ENCODE peak calls at places on chromosome 10, in four cellular contexts. One of them, this sample, is unnamed.
A peak's percentile ranks its signal among the peaks of the same experiment; 100 is the strongest.

GRCh38 chr10:61832866-61833481 is 68.5 kb upstream of the ARID5B start:
- DNase-seq in stomach: no peak
- DNase-seq in uterus: no peak
- DNase-seq in sigmoid colon: no peak
- DNase-seq in this sample: no peak

GRCh38 chr10:75014516-75015230 is 96.8 kb upstream of the SAMD8 start:
- DNase-seq in stomach: no peak
- DNase-seq in uterus: no peak
- DNase-seq in sigmoid colon: no peak
- DNase-seq in this sample: no peak

GRCh38 chr10:103244663-103245271 is 920 bp upstream of the RPEL1 start:
- DNase-seq in stomach: peak; percentile 81
- DNase-seq in uterus: peak; percentile 69
- DNase-seq in sigmoid colon: peak; percentile 88
- DNase-seq in this sample: peak; percentile 76

GRCh38 chr10:133022784-133023115 is 65.0 kb upstream of the ADGRA1 start:
- DNase-seq in stomach: no peak
- DNase-seq in uterus: no peak
- DNase-seq in sigmoid colon: no peak
- DNase-seq in this sample: no peak

GRCh38 chr10:72738476-72738875 is 46.5 kb downstream of the MCU start:
- DNase-seq in stomach: no peak
- DNase-seq in uterus: no peak
- DNase-seq in sigmoid colon: no peak
- DNase-seq in this sample: no peak

GRCh38 chr10:70512149-70512611 is 33.6 kb downstream of the PALD1 start:
- DNase-seq in stomach: no peak
- DNase-seq in uterus: no peak
- DNase-seq in sigmoid colon: no peak
- DNase-seq in this sample: no peak

GRCh38 chr10:98959486-98959885 is 276.2 kb downstream of the HPSE2 start:
- DNase-seq in stomach: no peak
- DNase-seq in uterus: no peak
- DNase-seq in sigmoid colon: no peak
- DNase-seq in this sample: no peak

GRCh38 chr10:13989616-13990015 is 341.1 kb downstream of the FRMD4A start:
- DNase-seq in stomach: no peak
- DNase-seq in uterus: no peak
- DNase-seq in sigmoid colon: no peak
- DNase-seq in this sample: no peak

GRCh38 chr10:5632430-5632829 is 34.0 kb downstream of the ASB13 start:
- DNase-seq in stomach: peak; percentile 68
- DNase-seq in uterus: no peak
- DNase-seq in sigmoid colon: no peak
- DNase-seq in this sample: peak; percentile 51

GRCh38 chr10:13439771-13440708 is 88.8 kb downstream of the BEND7 start:
- DNase-seq in stomach: peak; percentile 70
- DNase-seq in uterus: peak; percentile 16
- DNase-seq in sigmoid colon: peak; percentile 66
- DNase-seq in this sample: peak; percentile 72

GRCh38 chr10:114525368-114525949 is 121.2 kb upstream of the AFAP1L2 start:
- DNase-seq in stomach: no peak
- DNase-seq in uterus: peak; percentile 50
- DNase-seq in sigmoid colon: no peak
- DNase-seq in this sample: peak; percentile 43

GRCh38 chr10:79407811-79408795 is 37.3 kb downstream of the ZCCHC24 start:
- DNase-seq in stomach: peak; percentile 66
- DNase-seq in uterus: peak; percentile 86
- DNase-seq in sigmoid colon: peak; percentile 95
- DNase-seq in this sample: peak; percentile 18

GRCh38 chr10:349081-349480 is 213.8 kb downstream of the ZMYND11 start:
- DNase-seq in stomach: peak; percentile 11
- DNase-seq in uterus: no peak
- DNase-seq in sigmoid colon: peak; percentile 57
- DNase-seq in this sample: no peak

GRCh38 chr10:71927669-71928592 is 36.3 kb upstream of the CHST3 start:
- DNase-seq in stomach: no peak
- DNase-seq in uterus: no peak
- DNase-seq in sigmoid colon: no peak
- DNase-seq in this sample: no peak

GRCh38 chr10:69406816-69407580 is 9.7 kb downstream of the TACR2 start:
- DNase-seq in stomach: no peak
- DNase-seq in uterus: no peak
- DNase-seq in sigmoid colon: no peak
- DNase-seq in this sample: no peak

GRCh38 chr10:69407621-69408301 is 9.0 kb downstream of the TACR2 start:
- DNase-seq in stomach: no peak
- DNase-seq in uterus: no peak
- DNase-seq in sigmoid colon: no peak
- DNase-seq in this sample: no peak

GRCh38 chr10:69409968-69410367 is 6.8 kb downstream of the TACR2 start:
- DNase-seq in stomach: no peak
- DNase-seq in uterus: peak; percentile 60
- DNase-seq in sigmoid colon: no peak
- DNase-seq in this sample: no peak

GRCh38 chr10:69409176-69409495 is 7.6 kb downstream of the TACR2 start:
- DNase-seq in stomach: no peak
- DNase-seq in uterus: no peak
- DNase-seq in sigmoid colon: no peak
- DNase-seq in this sample: no peak

DNA sequence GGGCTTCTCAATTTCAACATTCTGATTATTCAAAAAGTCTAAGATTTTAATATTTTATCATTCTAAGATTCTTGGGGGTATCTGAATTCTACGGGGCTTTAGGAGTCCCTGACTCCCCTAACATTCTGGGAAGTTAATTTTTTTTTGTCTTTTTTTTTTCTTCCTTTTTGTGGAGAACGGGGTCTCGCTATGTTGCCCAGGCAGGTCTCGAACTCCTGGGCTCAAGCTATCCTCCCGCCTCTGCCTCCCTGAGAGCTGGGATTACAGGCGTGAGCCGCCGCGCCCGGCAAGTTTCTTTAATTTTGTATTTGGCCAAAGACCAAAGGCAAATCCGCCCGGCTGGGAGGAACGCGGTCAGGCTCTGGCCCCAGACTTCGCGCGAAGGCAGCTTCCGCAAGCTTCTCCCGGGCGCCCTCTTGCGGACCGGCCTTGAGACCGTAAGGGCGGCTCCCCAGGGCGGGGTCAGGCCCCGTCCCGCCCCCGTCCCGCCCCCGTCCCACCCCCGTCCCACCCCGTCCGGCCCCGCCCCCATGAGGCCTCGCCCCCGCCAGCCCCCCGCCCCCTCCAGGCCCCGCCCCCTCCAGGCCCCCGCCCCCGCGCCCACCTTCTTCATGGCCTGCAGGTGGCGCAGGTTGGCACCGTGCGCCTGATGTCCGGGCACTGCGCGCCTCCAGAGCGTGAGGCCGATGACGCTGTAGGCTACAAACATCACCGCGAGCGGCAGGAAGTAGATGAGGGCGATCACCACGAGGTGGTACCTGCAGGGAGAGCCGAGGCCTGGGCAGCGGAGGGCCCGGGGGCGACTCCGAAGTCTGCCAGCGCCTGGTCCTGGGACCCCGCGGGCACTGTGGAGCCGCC is 8.2 kb downstream of the TACR2 start:
- DNase-seq in stomach: peak; percentile 97
- DNase-seq in uterus: peak; percentile 97
- DNase-seq in sigmoid colon: peak; percentile 98
- DNase-seq in this sample: peak; percentile 95
- TF ChIP-seq POLR2A in stomach: no peak
- TF ChIP-seq POLR2A in uterus: peak; percentile 44
- TF ChIP-seq POLR2A in sigmoid colon: no peak
- TF ChIP-seq POLR2A in this sample: no peak

GRCh38 chr10:57657164-57657765 is 610.4 kb downstream of the IPMK start:
- DNase-seq in stomach: peak; percentile 54
- DNase-seq in uterus: peak; percentile 29
- DNase-seq in sigmoid colon: no peak
- DNase-seq in this sample: peak; percentile 41
- TF ChIP-seq POLR2A in stomach: no peak
- TF ChIP-seq POLR2A in uterus: no peak
- TF ChIP-seq POLR2A in sigmoid colon: no peak
- TF ChIP-seq POLR2A in this sample: no peak

DNA sequence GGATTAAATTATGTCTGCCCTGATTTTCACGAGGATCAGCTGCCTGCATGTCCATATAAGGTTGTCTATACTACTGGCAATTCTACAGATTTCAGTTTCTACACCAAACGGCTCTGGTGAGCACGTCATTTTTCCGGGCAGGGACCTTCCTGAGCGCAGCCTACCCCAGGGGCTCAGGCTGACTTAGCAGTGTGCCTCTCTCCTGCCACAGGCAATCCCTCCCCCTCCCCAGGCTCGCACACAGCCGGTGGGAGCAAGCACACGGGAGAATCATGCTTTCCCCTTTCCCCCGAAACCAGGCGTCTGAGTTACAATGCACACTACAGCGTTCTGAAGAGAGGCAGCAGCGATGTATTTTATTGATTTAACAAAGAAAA is 1.7 kb downstream of the KLF6 start:
- DNase-seq in stomach: peak; percentile 65
- DNase-seq in uterus: peak; percentile 76
- DNase-seq in sigmoid colon: peak; percentile 87
- DNase-seq in this sample: peak; percentile 69
- TF ChIP-seq POLR2A in stomach: no peak
- TF ChIP-seq POLR2A in uterus: peak; percentile 14
- TF ChIP-seq POLR2A in sigmoid colon: peak; percentile 37
- TF ChIP-seq POLR2A in this sample: no peak

GRCh38 chr10:110495731-110496552 is 1.8 kb upstream of the DUSP5 start:
- DNase-seq in stomach: peak; percentile 29
- DNase-seq in uterus: peak; percentile 59
- DNase-seq in sigmoid colon: peak; percentile 76
- DNase-seq in this sample: peak; percentile 14
- TF ChIP-seq POLR2A in stomach: no peak
- TF ChIP-seq POLR2A in uterus: no peak
- TF ChIP-seq POLR2A in sigmoid colon: no peak
- TF ChIP-seq POLR2A in this sample: no peak

DNA sequence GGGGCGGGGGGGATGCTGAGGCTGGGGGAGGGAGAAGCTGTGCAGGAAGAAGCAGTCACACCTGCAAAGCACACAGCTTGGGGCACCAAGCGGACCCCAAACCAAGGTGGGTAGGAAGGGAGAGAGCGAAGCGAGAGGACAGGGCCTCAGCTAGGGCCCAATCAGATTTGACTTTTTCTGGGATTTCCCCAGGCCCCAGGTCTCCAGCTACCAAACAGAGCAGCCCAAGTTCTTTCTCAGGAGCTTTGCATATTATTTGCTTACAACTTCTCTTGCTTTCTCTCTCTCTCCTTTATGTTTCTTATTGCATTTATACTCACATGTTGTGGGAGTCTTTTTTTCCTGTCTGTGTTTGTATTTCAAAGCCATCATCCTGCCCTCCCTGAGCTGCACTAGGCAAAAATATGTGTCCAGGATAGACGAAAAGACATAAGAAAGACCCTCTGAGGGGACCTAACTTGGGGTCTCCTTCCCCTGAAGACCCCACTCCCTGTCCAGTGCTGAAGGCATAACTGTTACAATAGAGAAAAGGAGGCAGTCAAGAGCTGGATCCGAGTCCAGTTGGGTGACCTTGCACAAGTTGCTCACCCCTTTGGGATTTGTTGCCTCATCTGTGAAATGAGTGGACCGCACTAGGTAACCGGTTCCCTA is 50.6 kb upstream of the SMNDC1 start:
- DNase-seq in stomach: no peak
- DNase-seq in uterus: no peak
- DNase-seq in sigmoid colon: peak; percentile 20
- DNase-seq in this sample: no peak
- TF ChIP-seq POLR2A in stomach: no peak
- TF ChIP-seq POLR2A in uterus: no peak
- TF ChIP-seq POLR2A in sigmoid colon: no peak
- TF ChIP-seq POLR2A in this sample: no peak

GRCh38 chr10:129945941-129946760 is 17.9 kb downstream of the EBF3 start:
- DNase-seq in stomach: peak; percentile 9
- DNase-seq in uterus: peak; percentile 71
- DNase-seq in sigmoid colon: peak; percentile 69
- DNase-seq in this sample: no peak
- TF ChIP-seq POLR2A in stomach: no peak
- TF ChIP-seq POLR2A in uterus: no peak
- TF ChIP-seq POLR2A in sigmoid colon: no peak
- TF ChIP-seq POLR2A in this sample: no peak

GRCh38 chr10:73965890-73966768 is 31.8 kb upstream of the VCL start:
- DNase-seq in stomach: peak; percentile 57
- DNase-seq in uterus: peak; percentile 89
- DNase-seq in sigmoid colon: peak; percentile 97
- DNase-seq in this sample: peak; percentile 85
- TF ChIP-seq POLR2A in stomach: no peak
- TF ChIP-seq POLR2A in uterus: peak; percentile 61
- TF ChIP-seq POLR2A in sigmoid colon: peak; percentile 25
- TF ChIP-seq POLR2A in this sample: no peak

DNA sequence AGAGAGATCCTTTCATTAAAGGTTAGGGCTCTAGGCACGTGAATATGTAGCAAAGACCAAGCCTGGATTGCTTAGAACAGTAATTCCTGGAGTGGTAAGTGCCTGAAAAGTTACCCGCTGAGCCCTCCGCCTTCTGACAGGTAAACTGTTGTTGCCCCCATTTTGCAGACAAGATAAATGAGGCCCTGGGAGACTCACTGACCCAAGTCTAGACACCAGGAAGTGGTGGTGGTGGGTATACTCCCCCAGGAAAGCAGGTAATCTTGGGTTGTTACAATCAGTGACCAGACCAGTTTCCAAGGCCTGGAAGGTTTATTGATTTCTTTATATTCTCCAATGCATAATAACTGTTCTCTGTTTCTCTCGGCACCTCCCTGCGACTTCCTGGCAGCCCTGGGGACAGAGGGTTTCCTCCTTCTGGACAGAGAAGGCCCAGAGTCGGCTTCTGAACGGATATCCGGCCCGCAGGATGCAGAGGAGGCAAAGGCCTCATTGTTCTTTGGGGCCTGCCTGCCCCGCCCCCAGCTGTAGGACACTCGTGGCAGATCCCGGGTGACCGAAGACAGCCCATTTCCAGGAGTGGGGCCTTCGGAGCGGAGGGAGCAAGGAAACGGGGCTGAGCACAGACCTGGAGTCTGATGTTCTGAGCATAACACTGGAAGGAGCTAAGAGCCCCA is 1.3 kb upstream of the GRK5 start:
- DNase-seq in stomach: peak; percentile 59
- DNase-seq in uterus: peak; percentile 63
- DNase-seq in sigmoid colon: peak; percentile 87
- DNase-seq in this sample: peak; percentile 35
- TF ChIP-seq POLR2A in stomach: no peak
- TF ChIP-seq POLR2A in uterus: no peak
- TF ChIP-seq POLR2A in sigmoid colon: no peak
- TF ChIP-seq POLR2A in this sample: no peak